ENCODE peak calls at places on chromosomes 7 and 10, in seven cellular contexts. K, C, I, R, Q, A and T are unnamed samples.

GRCh38 chr10:69952069-69952800 is 100.4 kb upstream of the MACROH2A2 start:
- DNase-seq in K (no peak), C (no peak), I (peak; percentile 71), R (no peak), Q (no peak), A (no peak), T (no peak)

GRCh38 chr10:11401314-11402222 is 209.9 kb downstream of the USP6NL start:
- DNase-seq in K (no peak), C (no peak), I (peak; percentile 55), R (no peak), Q (no peak), A (no peak), T (no peak)

GRCh38 chr10:106917452-106918055 is 247.0 kb downstream of the SORCS1 start:
- DNase-seq in K (no peak), C (no peak), I (no peak), R (no peak), Q (no peak), A (no peak), T (no peak)

GRCh38 chr10:124117879-124118278 is 24.5 kb upstream of the CHST15 start:
- DNase-seq in K (no peak), C (no peak), I (no peak), R (no peak), Q (no peak), A (no peak), T (no peak)

GRCh38 chr10:117541909-117542705 is 439 bp upstream of the EMX2 start:
- DNase-seq in K (peak; percentile 96), C (peak; percentile 9), I (peak; percentile 96), R (no peak), Q (no peak), A (peak; percentile 52), T (no peak)

GRCh38 chr10:62437696-62438095 is 63.5 kb downstream of the ZNF365 start:
- DNase-seq in K (peak; percentile 63), C (peak; percentile 89), I (peak; percentile 68), R (no peak), Q (peak; percentile 59), A (peak; percentile 40), T (no peak)

GRCh38 chr10:47318706-47319105 is 3.5 kb upstream of the GDF2 start:
- DNase-seq in K (no peak), C (no peak), I (no peak), R (no peak), Q (no peak), A (peak; percentile 29), T (no peak)

GRCh38 chr10:28946479-28946878 is 269.2 kb downstream of the BAMBI start:
- DNase-seq in K (peak; percentile 47), C (peak; percentile 67), I (no peak), R (no peak), Q (no peak), A (no peak), T (no peak)

GRCh38 chr7:116139007-116139406 is 71.3 kb upstream of the TES start:
- DNase-seq in K (no peak), C (no peak), I (peak; percentile 65), R (no peak), Q (no peak), A (no peak), T (no peak)

GRCh38 chr7:33757563-33758165 is 147.7 kb upstream of the BMPER start:
- DNase-seq in K (peak; percentile 44), C (peak; percentile 76), I (peak; percentile 66), R (no peak), Q (peak; percentile 53), A (peak; percentile 16), T (no peak)

GRCh38 chr10:103661198-103661950 is 167.9 kb downstream of the NEURL1 start:
- DNase-seq in K (peak; percentile 95), C (peak; percentile 93), I (peak; percentile 79), R (no peak), Q (peak; percentile 43), A (no peak), T (peak; percentile 87)

GRCh38 chr10:91164520-91165065 is 55.9 kb upstream of the PCGF5 start:
- DNase-seq in K (no peak), C (no peak), I (peak; percentile 26), R (no peak), Q (no peak), A (no peak), T (no peak)

GRCh38 chr10:100825325-100825875 is 80.0 kb downstream of the PAX2 start:
- DNase-seq in K (no peak), C (no peak), I (no peak), R (no peak), Q (no peak), A (no peak), T (no peak)

GRCh38 chr7:80478683-80479082 is 33.2 kb downstream of the GNAT3 start:
- DNase-seq in K (peak; percentile 39), C (peak; percentile 57), I (no peak), R (no peak), Q (no peak), A (peak; percentile 14), T (no peak)

GRCh38 chr10:46545861-46546590 is 10.4 kb downstream of the GPRIN2 start:
- DNase-seq in K (no peak), C (no peak), I (no peak), R (no peak), Q (peak; percentile 8), A (peak; percentile 32), T (peak; percentile 13)

GRCh38 chr7:77649950-77650349 is 46.3 kb upstream of the RSBN1L start:
- DNase-seq in K (peak; percentile 27), C (peak; percentile 71), I (no peak), R (no peak), Q (no peak), A (peak; percentile 25), T (no peak)

GRCh38 chr10:90751107-90751997 is 106.5 kb downstream of the HTR7 start:
- DNase-seq in K (peak; percentile 47), C (peak; percentile 61), I (peak; percentile 65), R (no peak), Q (peak; percentile 46), A (peak; percentile 63), T (no peak)

GRCh38 chr10:132970641-132971438 is 28.5 kb upstream of the CFAP46 start:
- DNase-seq in K (no peak), C (no peak), I (no peak), R (no peak), Q (no peak), A (no peak), T (no peak)

GRCh38 chr10:73762915-73763314 is 18.7 kb downstream of the SEC24C start:
- DNase-seq in K (no peak), C (no peak), I (no peak), R (no peak), Q (no peak), A (no peak), T (no peak)

GRCh38 chr7:85829817-85830432 is 643.1 kb upstream of the SEMA3D start:
- DNase-seq in K (peak; percentile 33), C (peak; percentile 55), I (no peak), R (no peak), Q (no peak), A (no peak), T (no peak)

GRCh38 chr7:143882611-143883078 is 19.3 kb downstream of the TCAF1 start:
- DNase-seq in K (peak; percentile 86), C (peak; percentile 54), I (peak; percentile 83), R (no peak), Q (peak; percentile 65), A (no peak), T (peak; percentile 91)

GRCh38 chr7:21960922-21961321 is 15.2 kb upstream of the CDCA7L start:
- DNase-seq in K (peak; percentile 78), C (peak; percentile 77), I (no peak), R (no peak), Q (peak; percentile 51), A (no peak), T (no peak)

GRCh38 chr10:110758898-110759297 is 112.8 kb upstream of the PDCD4 start:
- DNase-seq in K (peak; percentile 62), C (peak; percentile 43), I (peak; percentile 29), R (no peak), Q (no peak), A (no peak), T (no peak)